ENCODE peak calls at places on chromosomes 5 and 9, in ten cellular contexts. N, V, X, K, P, S, I, E, W and F are unnamed samples.

GRCh38 chr5:143362828-143363227 is 40.7 kb downstream of the NR3C1 start:
- DNase-seq in N (no peak), V (no peak), X (no peak), K (no peak), P (no peak), S (no peak), I (no peak), E (no peak), W (no peak), F (no peak)

GRCh38 chr5:154797762-154798161 is 42.6 kb downstream of the LARP1 start:
- DNase-seq in N (no peak), V (no peak), X (no peak), K (no peak), P (no peak), S (no peak), I (no peak), E (no peak), W (no peak), F (no peak)

GRCh38 chr5:51226420-51226735 is 156.9 kb upstream of the ISL1 start:
- DNase-seq in N (no peak), V (peak), X (no peak), K (no peak), P (no peak), S (no peak), I (no peak), E (no peak), W (no peak), F (no peak)

GRCh38 chr5:167160388-167160787 is 1131.1 kb upstream of the WWC1 start:
- DNase-seq in N (no peak), V (no peak), X (no peak), K (no peak), P (no peak), S (no peak), I (no peak), E (no peak), W (no peak), F (no peak)

GRCh38 chr5:97167435-97167834 is 15.6 kb downstream of the RIOK2 start:
- DNase-seq in N (no peak), V (no peak), X (no peak), K (no peak), P (peak), S (no peak), I (no peak), E (no peak), W (no peak), F (peak)

GRCh38 chr9:76580188-76580587 is 121.2 kb downstream of the GCNT1 start:
- DNase-seq in N (no peak), V (no peak), X (no peak), K (no peak), P (no peak), S (no peak), I (no peak), E (no peak), W (no peak), F (peak)

GRCh38 chr9:113431181-113431580 is 20.6 kb downstream of the C9orf43 start:
- DNase-seq in N (no peak), V (no peak), X (no peak), K (no peak), P (no peak), S (no peak), I (no peak), E (no peak), W (no peak), F (no peak)

GRCh38 chr5:97550164-97550563 is 367.1 kb upstream of the RIOK2 start:
- DNase-seq in N (no peak), V (no peak), X (no peak), K (no peak), P (no peak), S (peak), I (no peak), E (no peak), W (no peak), F (no peak)

GRCh38 chr5:180353963-180354574 is 933 bp upstream of the GFPT2 start:
- DNase-seq in N (no peak), V (no peak), X (no peak), K (peak), P (no peak), S (no peak), I (no peak), E (no peak), W (no peak), F (no peak)

GRCh38 chr5:89628876-89629635 is 746.1 kb upstream of the MEF2C start:
- DNase-seq in N (no peak), V (no peak), X (no peak), K (no peak), P (no peak), S (no peak), I (no peak), E (no peak), W (no peak), F (no peak)

GRCh38 chr5:143341807-143342570 is 61.5 kb downstream of the NR3C1 start:
- DNase-seq in N (no peak), V (no peak), X (no peak), K (no peak), P (no peak), S (peak), I (no peak), E (no peak), W (no peak), F (peak)

GRCh38 chr9:6584881-6585597 is 60.5 kb downstream of the GLDC start:
- DNase-seq in N (no peak), V (peak), X (no peak), K (no peak), P (peak), S (no peak), I (no peak), E (no peak), W (no peak), F (peak)

GRCh38 chr5:77277764-77278163 is 67.3 kb downstream of the PDE8B start:
- DNase-seq in N (no peak), V (no peak), X (no peak), K (no peak), P (no peak), S (no peak), I (no peak), E (no peak), W (no peak), F (no peak)

GRCh38 chr5:166338801-166339200 is 1952.6 kb upstream of the WWC1 start:
- DNase-seq in N (no peak), V (no peak), X (no peak), K (no peak), P (no peak), S (no peak), I (no peak), E (no peak), W (no peak), F (no peak)

GRCh38 chr5:80707645-80708044 is 52.9 kb upstream of the DHFR start:
- DNase-seq in N (no peak), V (no peak), X (no peak), K (no peak), P (no peak), S (no peak), I (no peak), E (no peak), W (no peak), F (no peak)

GRCh38 chr9:121613009-121613766 is 38.2 kb upstream of the DAB2IP start:
- DNase-seq in N (no peak), V (peak), X (no peak), K (no peak), P (no peak), S (no peak), I (no peak), E (no peak), W (no peak), F (peak)

GRCh38 chr9:8205580-8205979 is 406.0 kb upstream of the DMAC1 start:
- DNase-seq in N (no peak), V (no peak), X (no peak), K (no peak), P (no peak), S (no peak), I (no peak), E (no peak), W (no peak), F (no peak)

GRCh38 chr9:95316274-95316673 is 1.2 kb downstream of the FANCC start:
- DNase-seq in N (no peak), V (peak), X (no peak), K (no peak), P (no peak), S (no peak), I (no peak), E (no peak), W (no peak), F (no peak)

GRCh38 chr9:107605041-107605440 is 115.5 kb upstream of the KLF4 start:
- DNase-seq in N (no peak), V (no peak), X (no peak), K (no peak), P (no peak), S (no peak), I (no peak), E (no peak), W (no peak), F (no peak)

GRCh38 chr5:134003064-134003956 is 1.5 kb downstream of the VDAC1 start:
- DNase-seq in N (no peak), V (peak), X (peak), K (no peak), P (no peak), S (no peak), I (no peak), E (no peak), W (no peak), F (no peak)

GRCh38 chr5:166795756-166796155 is 1495.7 kb upstream of the WWC1 start:
- DNase-seq in N (no peak), V (no peak), X (no peak), K (no peak), P (no peak), S (no peak), I (no peak), E (no peak), W (no peak), F (no peak)